ENCODE peak calls at places on chromosome 6, in four cellular contexts. D is stimulated activated CD4-positive, alpha-beta T cell treated with anti-CD3 and anti-CD28 coated beads, Interleukin-4, amount 100 ng/mL, for 4 hours; M is astrocyte; P is fibroblast of the conjunctiva. L is an unnamed sample.

GRCh38 chr6:139204978-139205377 is 70.1 kb downstream of the HECA start:
- DNase-seq in D (no peak), M (no peak), P (no peak), L (no peak)

GRCh38 chr6:9308284-9308683 is 872.9 kb upstream of the SLC35B3 start:
- DNase-seq in D (no peak), M (no peak), P (no peak), L (no peak)

GRCh38 chr6:38170666-38171065 is 351.1 kb downstream of the ZFAND3 start:
- DNase-seq in D (no peak), M (no peak), P (no peak), L (no peak)

GRCh38 chr6:158648682-158649131 is 1.1 kb upstream of the SYTL3 start:
- DNase-seq in D (no peak), M (peak), P (peak), L (no peak)

GRCh38 chr6:81834141-81834621 is 81.7 kb upstream of the TENT5A start:
- DNase-seq in D (no peak), M (peak), P (no peak), L (peak)

GRCh38 chr6:3517350-3517749 is 60.5 kb upstream of the SLC22A23 start:
- DNase-seq in D (no peak), M (peak), P (peak), L (no peak)

GRCh38 chr6:142030115-142030619 is 102.6 kb upstream of the GJE1 start:
- DNase-seq in D (no peak), M (peak), P (no peak), L (no peak)

GRCh38 chr6:37503486-37503980 is 3.8 kb upstream of the CCDC167 start:
- DNase-seq in D (no peak), M (no peak), P (no peak), L (no peak)

GRCh38 chr6:20633566-20634340 is 99.5 kb downstream of the CDKAL1 start:
- DNase-seq in D (no peak), M (no peak), P (peak), L (no peak)

GRCh38 chr6:156662025-156662445 is 115.1 kb upstream of the ARID1B start:
- DNase-seq in D (peak), M (no peak), P (peak), L (peak)

GRCh38 chr6:117600008-117600743 is 2.1 kb downstream of the GOPC start:
- DNase-seq in D (no peak), M (peak), P (peak), L (peak)

GRCh38 chr6:20173833-20174796 is 38.2 kb downstream of the MBOAT1 start:
- DNase-seq in D (no peak), M (no peak), P (no peak), L (no peak)

GRCh38 chr6:121437861-121438651 is 2.6 kb downstream of the GJA1 start:
- DNase-seq in D (no peak), M (peak), P (no peak), L (peak)

GRCh38 chr6:106631356-106631755 is 2.0 kb downstream of the QRSL1 start:
- DNase-seq in D (no peak), M (no peak), P (no peak), L (no peak)

GRCh38 chr6:158042245-158042798 is 60.7 kb downstream of the SYNJ2 start:
- DNase-seq in D (no peak), M (peak), P (no peak), L (no peak)

L was measured in small intestine.